ENCODE peak calls at places on chromosomes 1 and 21, in ten cellular contexts. K is foreskin keratinocyte; M is brain microvascular endothelial cell; N is thoracic aorta; O is sigmoid colon; I is epithelial cell of prostate; Y is CD8-positive, alpha-beta T cell; F is neural progenitor cell; E is psoas muscle; X is Panc1. R is an unnamed sample.

GRCh38 chr21:46423546-46424061 is 35.1 kb upstream of the DIP2A start:
- DNase-seq in O (no peak), F (peak), N (no peak), X (no peak), K (no peak), I (no peak), E (no peak), Y (no peak), M (no peak), R (no peak)

GRCh38 chr1:32772281-32773017 is 44.7 kb downstream of the YARS1 start:
- DNase-seq in X (no peak), K (no peak), O (no peak), I (no peak), F (no peak), M (no peak), E (no peak), N (no peak), Y (no peak), R (no peak)

GRCh38 chr1:202237052-202237451 is 43.5 kb downstream of the LGR6 start:
- DNase-seq in Y (no peak), I (no peak), K (no peak), M (peak), N (no peak), E (no peak), F (peak), X (no peak), O (peak), R (peak)

GRCh38 chr1:174358786-174359453 is 88.8 kb upstream of the GPR52 start:
- DNase-seq in Y (no peak), E (no peak), O (no peak), M (no peak), N (no peak), K (no peak), I (no peak), F (no peak), X (no peak), R (no peak)

GRCh38 chr1:53410100-53410541 is 49.1 kb upstream of the DMRTB1 start:
- DNase-seq in I (no peak), K (no peak), O (peak), M (peak), N (no peak), E (no peak), F (no peak), X (no peak), Y (peak), R (no peak)

GRCh38 chr1:161274874-161275273 is 16.3 kb downstream of the PCP4L1 start:
- DNase-seq in M (no peak), K (no peak), N (no peak), E (no peak), X (no peak), O (no peak), I (no peak), Y (no peak), F (no peak), R (no peak)

GRCh38 chr1:228242313-228242864 is 34.5 kb downstream of the OBSCN start:
- DNase-seq in Y (no peak), O (no peak), I (no peak), M (no peak), N (no peak), X (no peak), E (no peak), F (no peak), K (no peak), R (no peak)

GRCh38 chr1:213531369-213532310 is 456.1 kb upstream of the PROX1 start:
- DNase-seq in O (no peak), N (no peak), X (no peak), I (no peak), Y (no peak), K (no peak), E (no peak), F (no peak), M (no peak), R (no peak)

GRCh38 chr1:29156543-29157268 is 25.0 kb downstream of the SRSF4 start:
- DNase-seq in K (no peak), X (no peak), Y (no peak), I (no peak), F (no peak), N (no peak), E (no peak), O (no peak), M (peak), R (no peak)

GRCh38 chr1:109928591-109929111 is 18.0 kb downstream of the CSF1 start:
- DNase-seq in X (no peak), O (peak), K (no peak), F (no peak), Y (no peak), I (no peak), M (peak), E (peak), N (no peak), R (peak)

GRCh38 chr1:153659175-153659534 is 652 bp downstream of the SNAPIN start:
- DNase-seq in O (no peak), N (no peak), M (no peak), X (no peak), Y (no peak), K (no peak), I (no peak), E (no peak), F (peak), R (no peak)

GRCh38 chr1:8004803-8005573 is 21.1 kb downstream of the ERRFI1 start:
- DNase-seq in Y (no peak), I (peak), M (peak), O (peak), F (no peak), N (peak), E (peak), X (no peak), K (peak), R (peak)

GRCh38 chr1:49016030-49016991 is 239.6 kb upstream of the BEND5 start:
- DNase-seq in M (no peak), K (no peak), N (no peak), I (no peak), O (no peak), E (no peak), F (no peak), X (no peak), Y (no peak), R (no peak)

GRCh38 chr1:32919811-32920733 is 18.9 kb upstream of the TMEM54 start:
- DNase-seq in N (no peak), M (no peak), O (no peak), Y (no peak), F (no peak), X (no peak), E (peak), I (no peak), K (no peak), R (no peak)

GRCh38 chr21:40143822-40144525 is 276.7 kb downstream of the PCP4 start:
- DNase-seq in I (no peak), K (no peak), F (peak), Y (no peak), O (no peak), E (no peak), X (peak), M (peak), N (no peak), R (no peak)

GRCh38 chr1:84753516-84754375 is 63.5 kb upstream of the SSX2IP start:
- DNase-seq in N (no peak), O (peak), Y (peak), I (no peak), E (peak), F (peak), X (peak), K (peak), M (peak), R (peak)

GRCh38 chr1:192491804-192492554 is 83.6 kb upstream of the RGS1 start:
- DNase-seq in M (no peak), X (no peak), N (no peak), F (peak), I (no peak), O (no peak), K (no peak), Y (no peak), E (no peak), R (no peak)

GRCh38 chr1:38728176-38728908 is 131.2 kb downstream of the RRAGC start:
- DNase-seq in E (no peak), O (peak), Y (no peak), N (peak), F (peak), K (no peak), X (no peak), I (no peak), M (peak), R (peak)

GRCh38 chr1:241606544-241606943 is 33.6 kb downstream of the CHML start:
- DNase-seq in X (no peak), I (peak), E (no peak), K (peak), F (no peak), Y (no peak), O (no peak), M (no peak), N (no peak), R (no peak)

GRCh38 chr1:40824591-40825429 is 37.4 kb downstream of the CITED4 start:
- DNase-seq in K (no peak), F (peak), E (no peak), X (no peak), I (no peak), Y (no peak), O (no peak), M (peak), N (no peak), R (no peak)

GRCh38 chr1:11789126-11790067 is 16.4 kb downstream of the MTHFR start:
- DNase-seq in Y (no peak), K (no peak), M (no peak), X (no peak), O (no peak), I (no peak), N (no peak), E (no peak), F (peak), R (no peak)

GRCh38 chr1:237390798-237391197 is 348.8 kb downstream of the RYR2 start:
- DNase-seq in O (no peak), M (no peak), X (no peak), K (no peak), F (no peak), N (no peak), E (no peak), I (no peak), Y (no peak), R (no peak)

GRCh38 chr1:111476761-111477309 is 3.1 kb downstream of the C1orf162 start:
- DNase-seq in X (no peak), Y (peak), F (no peak), O (no peak), K (no peak), N (no peak), I (no peak), E (no peak), M (no peak), R (no peak)

DNA sequence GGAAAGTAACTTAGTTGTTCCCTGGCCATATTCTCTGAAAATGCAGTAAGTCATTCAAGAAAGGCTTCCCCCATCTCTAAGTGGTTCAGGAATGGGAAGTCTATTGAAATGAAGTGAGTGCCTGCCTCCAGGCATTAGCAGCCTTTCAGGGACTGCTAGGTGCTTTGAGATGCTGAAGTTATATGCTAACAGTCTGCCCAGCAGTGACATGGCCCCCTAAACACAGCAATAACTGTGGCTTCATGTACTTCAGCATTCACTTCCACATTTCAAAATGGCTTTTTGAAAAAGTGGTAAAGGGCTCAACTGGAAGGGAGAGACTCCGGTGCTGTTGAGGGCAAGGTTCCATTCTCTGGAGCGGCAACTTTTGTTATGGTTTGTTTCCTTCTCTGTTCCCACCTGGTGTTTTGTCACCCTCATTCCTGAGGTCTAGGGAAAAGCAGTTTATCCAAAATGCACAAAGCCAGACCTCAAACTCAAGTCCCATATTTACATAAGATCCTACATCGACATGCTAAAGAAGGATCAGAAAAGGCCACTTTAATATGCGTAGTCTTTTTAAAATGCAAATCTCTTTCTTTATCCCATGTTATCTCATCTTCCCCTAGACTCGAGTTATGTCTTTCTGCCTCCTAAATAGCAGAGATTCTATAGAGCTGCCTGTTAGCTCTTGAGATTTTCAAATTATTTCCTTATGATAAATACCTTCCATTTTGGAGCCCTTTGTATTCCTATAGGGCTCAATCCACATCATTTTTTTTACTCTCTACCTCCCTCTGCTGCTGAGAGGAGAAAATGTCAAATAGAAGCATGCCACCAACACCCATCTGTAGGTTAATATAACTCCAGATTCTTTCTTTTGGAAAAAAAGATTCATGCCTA is 34.2 kb upstream of the LRRC8C start:
- DNase-seq in I (no peak), O (no peak), Y (no peak), K (no peak), M (peak), F (peak), N (no peak), X (peak), E (no peak), R (no peak)
- H3K27ac ChIP-seq in I (no peak), O (no peak), Y (no peak), K (no peak), M (no peak), F (no peak), N (no peak), X (no peak), E (no peak), R (no peak)

GRCh38 chr21:33642896-33643657 is 776 bp downstream of the ITSN1 start:
- DNase-seq in N (no peak), F (peak), M (no peak), K (no peak), I (no peak), X (no peak), Y (peak), E (peak), O (peak), R (peak)
- H3K27ac ChIP-seq in N (peak), F (peak), M (peak), K (peak), I (peak), X (peak), Y (no peak), E (peak), O (peak), R (peak)

GRCh38 chr1:34162852-34163766 is 1.9 kb downstream of the CSMD2 start:
- DNase-seq in E (peak), X (no peak), K (peak), I (peak), O (peak), M (peak), N (peak), F (peak), Y (no peak), R (peak)
- H3K27ac ChIP-seq in E (no peak), X (no peak), K (no peak), I (no peak), O (no peak), M (no peak), N (no peak), F (no peak), Y (no peak), R (no peak)

GRCh38 chr1:162612606-162613400 is 19.5 kb upstream of the DDR2 start:
- DNase-seq in F (no peak), N (no peak), Y (no peak), K (no peak), M (no peak), O (peak), I (no peak), E (peak), X (no peak), R (peak)

GRCh38 chr1:162616848-162617247 is 15.4 kb upstream of the DDR2 start:
- DNase-seq in I (no peak), K (no peak), E (no peak), N (no peak), X (no peak), Y (no peak), O (no peak), F (no peak), M (no peak), R (no peak)

GRCh38 chr1:162619076-162619475 is 13.2 kb upstream of the DDR2 start:
- DNase-seq in O (no peak), K (no peak), E (no peak), X (no peak), N (no peak), Y (no peak), F (no peak), M (no peak), I (no peak), R (no peak)

DNA sequence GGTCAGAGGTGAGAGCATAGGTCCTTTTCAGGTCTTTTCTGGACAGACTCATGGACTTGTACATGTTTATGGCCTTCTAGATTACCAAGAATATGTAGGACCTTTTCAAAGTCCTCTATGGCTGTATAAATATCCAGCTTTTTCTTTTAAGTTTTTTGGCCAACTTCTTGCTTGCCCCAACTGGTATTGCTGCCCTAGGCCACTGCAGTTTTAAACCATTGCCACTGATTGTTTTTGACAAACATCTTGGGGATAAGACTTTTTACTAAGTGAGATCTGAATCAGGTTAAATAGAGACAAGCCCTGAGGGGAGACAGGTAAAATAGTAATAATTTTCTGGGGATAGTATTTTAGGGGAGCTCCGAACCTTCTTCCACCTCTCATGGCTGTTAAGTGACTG is 14.8 kb upstream of the DDR2 start:
- DNase-seq in O (no peak), X (no peak), M (no peak), N (no peak), E (no peak), Y (no peak), I (no peak), K (no peak), F (no peak), R (no peak)
- H3K27ac ChIP-seq in O (no peak), X (no peak), M (no peak), N (no peak), E (no peak), Y (no peak), I (no peak), K (no peak), F (no peak), R (no peak)

GRCh38 chr1:206714331-206715058 is 29.8 kb downstream of the MAPKAPK2 start:
- DNase-seq in F (no peak), X (no peak), I (peak), M (no peak), O (peak), Y (no peak), N (no peak), K (no peak), E (no peak), R (no peak)
- H3K27ac ChIP-seq in F (no peak), X (peak), I (no peak), M (no peak), O (peak), Y (no peak), N (peak), K (no peak), E (peak), R (peak)

GRCh38 chr1:182842265-182842664 is 3.1 kb downstream of the DHX9 start:
- DNase-seq in O (no peak), F (no peak), Y (no peak), M (no peak), X (no peak), N (no peak), I (no peak), K (no peak), E (no peak), R (no peak)
- H3K27ac ChIP-seq in O (no peak), F (no peak), Y (no peak), M (no peak), X (peak), N (no peak), I (no peak), K (peak), E (peak), R (no peak)

GRCh38 chr1:212166296-212167039 is 118.7 kb upstream of the PPP2R5A start:
- DNase-seq in I (no peak), X (no peak), O (no peak), Y (no peak), M (no peak), K (no peak), F (no peak), E (no peak), N (no peak), R (no peak)
- H3K27ac ChIP-seq in I (no peak), X (no peak), O (no peak), Y (no peak), M (no peak), K (no peak), F (no peak), E (peak), N (no peak), R (no peak)

GRCh38 chr21:16570856-16571255 is 841.1 kb downstream of the USP25 start:
- DNase-seq in K (no peak), N (no peak), Y (no peak), F (no peak), X (no peak), E (no peak), O (no peak), M (no peak), I (no peak), R (no peak)

GRCh38 chr21:16570196-16570595 is 840.4 kb downstream of the USP25 start:
- DNase-seq in E (no peak), N (no peak), F (no peak), O (no peak), K (no peak), M (no peak), I (no peak), X (no peak), Y (no peak), R (no peak)

GRCh38 chr21:16572032-16572431 is 842.2 kb downstream of the USP25 start:
- DNase-seq in K (no peak), I (no peak), O (no peak), X (no peak), M (no peak), E (no peak), N (no peak), Y (no peak), F (no peak), R (no peak)

GRCh38 chr21:16569679-16570078 is 839.9 kb downstream of the USP25 start:
- DNase-seq in M (peak), K (no peak), F (no peak), E (no peak), Y (no peak), I (no peak), O (no peak), X (no peak), N (no peak), R (no peak)

GRCh38 chr21:16571594-16571993 is 841.8 kb downstream of the USP25 start:
- DNase-seq in M (no peak), F (no peak), O (no peak), N (no peak), K (no peak), E (no peak), X (no peak), I (no peak), Y (no peak), R (no peak)
- H3K27ac ChIP-seq in M (peak), F (no peak), O (no peak), N (no peak), K (peak), E (peak), X (no peak), I (no peak), Y (no peak), R (no peak)

GRCh38 chr1:115977481-115978258 is 1.4 kb downstream of the SLC22A15 start:
- DNase-seq in F (no peak), N (no peak), M (no peak), I (peak), K (peak), O (no peak), E (no peak), Y (no peak), X (no peak), R (peak)
- H3K27ac ChIP-seq in F (no peak), N (peak), M (no peak), I (peak), K (peak), O (peak), E (no peak), Y (no peak), X (no peak), R (peak)